ENCODE peak calls at places on chromosomes 1 and 21, in six cellular contexts. C, K, E, I, P and L are unnamed samples.
A peak's percentile ranks its signal among the peaks of the same experiment; 100 is the strongest.

GRCh38 chr1:153313288-153313687 is 536 bp upstream of the PGLYRP3 start:
- DNase-seq in K (no peak), E (no peak), C (no peak), P (no peak), I (no peak), L (no peak)

GRCh38 chr1:228141082-228141870 is 1.2 kb downstream of the GUK1 start:
- DNase-seq in C (no peak), I (no peak), K (peak; percentile 70), E (no peak), P (peak; percentile 96), L (no peak)

GRCh38 chr21:35149698-35150097 is 100.6 kb upstream of the RUNX1 start:
- DNase-seq in I (no peak), C (no peak), P (no peak), E (no peak), K (peak; percentile 50), L (no peak)

GRCh38 chr1:25795955-25796806 is 3.8 kb upstream of the SELENON start:
- DNase-seq in K (no peak), C (no peak), P (no peak), E (no peak), I (no peak), L (no peak)

GRCh38 chr1:85328713-85329376 is 52.4 kb upstream of the BCL10 start:
- DNase-seq in C (no peak), P (peak; percentile 97), K (peak; percentile 99), E (no peak), I (no peak), L (peak; percentile 83)

GRCh38 chr1:201461193-201461657 is 7.8 kb downstream of the PHLDA3 start:
- DNase-seq in P (peak; percentile 95), C (no peak), E (no peak), I (no peak), K (peak; percentile 84), L (peak; percentile 87)

GRCh38 chr1:17653728-17654351 is 101.3 kb upstream of the ACTL8 start:
- DNase-seq in P (peak; percentile 64), K (peak; percentile 21), E (no peak), I (no peak), C (peak; percentile 44), L (peak; percentile 4)

GRCh38 chr1:226408285-226409184 is 642 bp upstream of the PARP1 start:
- DNase-seq in P (no peak), E (no peak), K (no peak), C (no peak), I (no peak), L (no peak)

GRCh38 chr1:242219298-242219901 is 220.5 kb upstream of the MAP1LC3C start:
- DNase-seq in K (no peak), I (no peak), E (no peak), P (no peak), C (no peak), L (no peak)

GRCh38 chr1:204563324-204563723 is 47.1 kb downstream of the MDM4 start:
- DNase-seq in E (no peak), C (no peak), I (no peak), P (no peak), K (no peak), L (no peak)

GRCh38 chr1:170321113-170321512 is 175.4 kb downstream of the NTMT2 start:
- DNase-seq in P (peak; percentile 44), I (no peak), C (no peak), K (no peak), E (no peak), L (no peak)

GRCh38 chr1:152188673-152189591 is 29.9 kb upstream of the RPTN start:
- DNase-seq in K (peak; percentile 74), E (peak; percentile 84), P (peak; percentile 86), C (no peak), I (peak; percentile 58), L (peak; percentile 65)

GRCh38 chr1:42891471-42891870 is 45.1 kb downstream of the ZNF691 start:
- DNase-seq in K (no peak), E (no peak), P (no peak), C (no peak), I (no peak), L (no peak)

GRCh38 chr1:115302390-115302961 is 35.6 kb downstream of the NGF start:
- DNase-seq in E (no peak), K (peak; percentile 88), P (peak; percentile 88), I (no peak), C (no peak), L (no peak)

GRCh38 chr1:25765910-25766645 is 33.9 kb upstream of the SELENON start:
- DNase-seq in I (no peak), C (no peak), K (no peak), P (no peak), E (no peak), L (no peak)

GRCh38 chr1:225598847-225599246 is 54.1 kb downstream of the ENAH start:
- DNase-seq in E (no peak), I (no peak), K (no peak), P (no peak), C (no peak), L (no peak)